ENCODE peak calls at places on chromosomes 5 and 9, in nine cellular contexts. K is AG09319, Y is ACHN, I is posterior cingulate gyrus, D is bronchial epithelial cell, M is non-pigmented ciliary epithelial cell, W is EH, G is stomach, L is Right ventricle myocardium superior. H is an unnamed sample.
A peak's percentile ranks its signal among the peaks of the same experiment; 100 is the strongest.

GRCh38 chr9:133715866-133716563 is 22.1 kb downstream of the SARDH start:
- DNase-seq in K (no peak), Y (no peak), I (peak; percentile 54), D (no peak), M (no peak), W (peak; percentile 26), G (no peak), L (peak; percentile 52), H (no peak)

GRCh38 chr5:6545036-6545693 is 87.7 kb downstream of the NSUN2 start:
- DNase-seq in K (no peak), Y (no peak), I (no peak), D (no peak), M (no peak), W (no peak), G (no peak), L (no peak), H (no peak)

GRCh38 chr5:80704221-80704620 is 49.4 kb upstream of the DHFR start:
- DNase-seq in K (no peak), Y (no peak), I (no peak), D (no peak), M (no peak), W (no peak), G (no peak), L (no peak), H (no peak)

GRCh38 chr9:88106492-88106891 is 31.8 kb downstream of the SPATA31C2 start:
- DNase-seq in K (peak; percentile 12), Y (peak; percentile 11), I (no peak), D (peak; percentile 47), M (no peak), W (peak; percentile 48), G (peak; percentile 27), L (no peak), H (no peak)

GRCh38 chr9:15191358-15191757 is 115.7 kb downstream of the TTC39B start:
- DNase-seq in K (no peak), Y (no peak), I (no peak), D (no peak), M (no peak), W (no peak), G (no peak), L (no peak), H (no peak)

GRCh38 chr9:123642291-123643278 is 286.6 kb downstream of the CRB2 start:
- DNase-seq in K (no peak), Y (no peak), I (peak; percentile 32), D (peak; percentile 12), M (no peak), W (peak; percentile 6), G (peak; percentile 74), L (peak; percentile 51), H (no peak)

GRCh38 chr5:89628876-89629635 is 746.1 kb upstream of the MEF2C start:
- DNase-seq in K (no peak), Y (no peak), I (no peak), D (no peak), M (no peak), W (peak; percentile 1), G (no peak), L (no peak), H (no peak)

GRCh38 chr5:113043491-113043931 is 66.9 kb downstream of the DCP2 start:
- DNase-seq in K (no peak), Y (peak; percentile 29), I (peak; percentile 37), D (no peak), M (no peak), W (peak; percentile 42), G (no peak), L (peak; percentile 79), H (no peak)

GRCh38 chr5:105659396-105659795 is 2011.3 kb downstream of the EFNA5 start:
- DNase-seq in K (no peak), Y (no peak), I (no peak), D (no peak), M (no peak), W (no peak), G (no peak), L (no peak), H (no peak)

GRCh38 chr5:164809831-164810230 is 1304.4 kb downstream of the MAT2B start:
- DNase-seq in K (no peak), Y (no peak), I (no peak), D (no peak), M (peak; percentile 22), W (no peak), G (no peak), L (no peak), H (no peak)

GRCh38 chr5:75601996-75602395 is 9.3 kb upstream of the ANKDD1B start:
- DNase-seq in K (no peak), Y (no peak), I (no peak), D (peak; percentile 91), M (peak; percentile 66), W (peak; percentile 84), G (no peak), L (no peak), H (no peak)

GRCh38 chr9:121861501-121862180 is 210.2 kb downstream of the DAB2IP start:
- DNase-seq in K (no peak), Y (peak; percentile 50), I (no peak), D (no peak), M (no peak), W (peak; percentile 63), G (peak; percentile 35), L (peak; percentile 61), H (no peak)

GRCh38 chr9:25691786-25692185 is 13.5 kb upstream of the TUSC1 start:
- DNase-seq in K (no peak), Y (no peak), I (no peak), D (no peak), M (no peak), W (no peak), G (no peak), L (no peak), H (no peak)

GRCh38 chr9:128316421-128316820 is 5.8 kb downstream of the TRUB2 start:
- DNase-seq in K (no peak), Y (no peak), I (peak; percentile 92), D (no peak), M (no peak), W (no peak), G (no peak), L (no peak), H (no peak)

GRCh38 chr9:16245756-16246440 is 624.6 kb downstream of the BNC2 start:
- DNase-seq in K (no peak), Y (no peak), I (no peak), D (no peak), M (no peak), W (peak; percentile 70), G (no peak), L (no peak), H (no peak)

GRCh38 chr9:111798786-111799185 is 4.0 kb upstream of the SHOC1 start:
- DNase-seq in K (no peak), Y (no peak), I (no peak), D (peak; percentile 94), M (peak; percentile 35), W (peak; percentile 40), G (no peak), L (no peak), H (no peak)

GRCh38 chr5:172294831-172295230 is 11.3 kb upstream of the UBTD2 start:
- DNase-seq in K (no peak), Y (no peak), I (no peak), D (no peak), M (no peak), W (no peak), G (no peak), L (no peak), H (no peak)

GRCh38 chr5:127941646-127942045 is 141.9 kb upstream of the SLC12A2 start:
- DNase-seq in K (no peak), Y (no peak), I (peak; percentile 71), D (no peak), M (no peak), W (peak; percentile 77), G (no peak), L (no peak), H (no peak)

GRCh38 chr9:14307989-14308750 is 5.8 kb downstream of the NFIB start:
- DNase-seq in K (no peak), Y (peak; percentile 58), I (no peak), D (peak; percentile 25), M (no peak), W (no peak), G (peak; percentile 46), L (no peak), H (no peak)

GRCh38 chr9:95901506-95901905 is 26.0 kb downstream of the ERCC6L2 start:
- DNase-seq in K (no peak), Y (no peak), I (no peak), D (peak; percentile 43), M (no peak), W (no peak), G (no peak), L (no peak), H (no peak)

GRCh38 chr5:172049226-172049796 is 42.9 kb upstream of the FBXW11 start:
- DNase-seq in K (no peak), Y (no peak), I (peak; percentile 54), D (no peak), M (no peak), W (no peak), G (no peak), L (no peak), H (no peak)